ENCODE peak calls at places on chromosomes 12 and 14, in six cellular contexts. J is CD4-positive, alpha-beta T cell; F is GM12865; L is epithelial cell of proximal tubule; G is RWPE1; I is NB4. M is an unnamed sample.

GRCh38 chr14:51398898-51399297 is 158.9 kb downstream of the TMX1 start:
- DNase-seq in G (peak), I (no peak), F (no peak), L (peak), J (no peak), M (no peak)

GRCh38 chr12:56948881-56949280 is 8.5 kb downstream of the RDH16 start:
- DNase-seq in L (no peak), I (no peak), J (no peak), G (no peak), F (no peak), M (no peak)

GRCh38 chr14:104680806-104681688 is 8.4 kb upstream of the INF2 start:
- DNase-seq in L (no peak), J (no peak), F (peak), I (peak), G (peak), M (peak)

GRCh38 chr12:71865166-71865713 is 25.7 kb downstream of the TBC1D15 start:
- DNase-seq in I (peak), F (no peak), G (peak), L (peak), J (no peak), M (no peak)

GRCh38 chr14:61927015-61927414 is 164.8 kb downstream of the SNAPC1 start:
- DNase-seq in I (no peak), J (no peak), F (no peak), L (peak), G (peak), M (no peak)

GRCh38 chr14:42965512-42965911 is 1358.8 kb downstream of the LRFN5 start:
- DNase-seq in F (no peak), J (no peak), G (no peak), I (no peak), L (no peak), M (no peak)

GRCh38 chr12:1488908-1489381 is 105.4 kb downstream of the FBXL14 start:
- DNase-seq in I (peak), L (no peak), F (no peak), G (no peak), J (no peak), M (no peak)

GRCh38 chr12:106954462-106955376 is 988 bp upstream of the TMEM263 start:
- DNase-seq in J (peak), F (no peak), G (no peak), I (peak), L (no peak), M (no peak)

GRCh38 chr12:98227162-98227561 is 288.2 kb upstream of the TMPO start:
- DNase-seq in L (no peak), F (peak), I (peak), J (no peak), G (no peak), M (no peak)

GRCh38 chr12:54565658-54566552 is 16.5 kb downstream of the PDE1B start:
- DNase-seq in I (no peak), J (no peak), F (no peak), L (no peak), G (no peak), M (no peak)

GRCh38 chr14:69332782-69333395 is 65.2 kb downstream of the ERH start:
- DNase-seq in F (no peak), J (no peak), I (no peak), G (no peak), L (no peak), M (no peak)

GRCh38 chr12:123041042-123041531 is 60.6 kb downstream of the ARL6IP4 start:
- DNase-seq in I (peak), L (no peak), G (no peak), J (no peak), F (no peak), M (no peak)

GRCh38 chr14:53151523-53151866 is 1.6 kb downstream of the DDHD1 start:
- DNase-seq in J (no peak), F (no peak), I (no peak), L (no peak), G (no peak), M (no peak)

GRCh38 chr14:104927901-104928300 is 3.2 kb downstream of the PLD4 start:
- DNase-seq in I (no peak), G (no peak), J (no peak), F (no peak), L (no peak), M (no peak)

GRCh38 chr12:88716240-88716639 is 136.0 kb upstream of the KITLG start:
- DNase-seq in F (no peak), I (no peak), L (no peak), J (no peak), G (no peak), M (no peak)

GRCh38 chr12:9198012-9198411 is 10.2 kb downstream of the PZP start:
- DNase-seq in J (no peak), F (no peak), L (no peak), G (no peak), I (peak), M (no peak)

GRCh38 chr12:26918321-26919215 is 19.2 kb downstream of the INTS13 start:
- DNase-seq in L (no peak), F (no peak), I (no peak), G (no peak), J (no peak), M (no peak)
- TF ChIP-seq CTCF in L (peak), F (no peak), I (no peak), G (no peak), J (no peak), M (no peak)

DNA sequence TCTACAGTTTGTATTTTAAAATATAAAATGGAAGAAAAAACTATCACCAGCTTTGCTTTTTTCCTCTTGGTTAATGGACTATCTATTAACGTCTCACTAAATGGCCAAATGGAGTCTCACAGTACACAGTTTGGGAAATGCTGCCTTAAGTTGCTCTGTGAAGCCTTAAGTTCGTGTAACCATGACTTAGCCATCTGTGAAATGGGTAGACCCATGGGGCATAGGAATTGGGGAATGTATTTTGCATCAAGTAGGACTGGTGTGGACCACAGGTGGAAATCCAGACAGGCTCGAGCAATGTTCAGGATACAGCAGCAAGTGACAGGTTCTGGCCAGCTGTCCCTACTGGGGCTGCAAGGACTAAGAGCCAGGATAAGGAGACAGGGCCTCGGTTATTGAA is 4.8 kb downstream of the P2RX7 start:
- DNase-seq in L (no peak), I (no peak), J (no peak), F (no peak), G (no peak), M (no peak)
- TF ChIP-seq CTCF in L (no peak), I (no peak), J (no peak), F (no peak), G (no peak), M (no peak)

GRCh38 chr14:21455592-21455911 is 371 bp downstream of the CHD8 start:
- DNase-seq in F (no peak), G (no peak), I (no peak), J (no peak), L (no peak), M (no peak)

GRCh38 chr14:21454843-21455550 is 926 bp downstream of the CHD8 start:
- DNase-seq in F (peak), I (peak), L (no peak), J (no peak), G (peak), M (no peak)

DNA sequence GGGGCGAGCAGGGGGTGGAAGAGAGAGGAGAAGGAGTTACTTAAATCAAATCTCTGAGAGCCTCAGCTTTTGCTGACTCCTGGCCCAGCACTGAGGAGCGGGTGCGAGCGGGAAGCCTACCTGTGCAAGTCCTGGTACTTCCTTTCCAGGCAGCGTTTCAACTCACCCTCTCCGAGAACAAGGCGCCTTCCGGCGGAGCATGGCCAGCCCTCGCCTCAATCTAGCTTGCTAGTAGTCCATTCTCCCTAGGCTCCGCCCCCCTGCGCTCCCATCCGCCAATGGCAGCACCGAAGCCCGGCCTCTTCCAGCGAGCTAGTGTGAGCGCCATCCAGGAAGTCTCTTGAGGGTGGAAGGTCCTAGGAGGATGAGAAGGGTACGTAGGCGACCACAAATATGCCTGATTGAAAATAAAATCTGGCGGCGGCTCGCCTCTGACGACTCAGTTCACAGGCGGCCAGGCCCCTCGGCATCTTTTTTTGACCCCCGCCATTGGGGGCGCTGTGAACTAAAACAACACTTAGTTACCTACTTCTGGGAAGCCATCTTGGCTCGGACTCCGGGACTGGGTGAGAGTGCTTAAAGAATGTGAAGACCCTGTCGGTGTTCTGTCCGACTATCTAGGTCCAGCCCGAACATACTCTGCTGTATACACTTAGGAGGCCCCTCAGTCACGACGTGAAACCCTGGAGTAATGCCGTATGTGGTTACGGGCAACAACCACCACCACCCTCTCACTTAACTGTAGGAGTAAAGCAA is at the start of gene CHD8:
- DNase-seq in J (peak), I (peak), G (peak), L (peak), F (peak), M (peak)
- TF ChIP-seq CTCF in J (peak), I (peak), G (peak), L (peak), F (peak), M (no peak)

GRCh38 chr12:25366159-25366558 is 115.4 kb upstream of the KRAS start:
- DNase-seq in I (no peak), L (no peak), J (no peak), F (no peak), G (no peak), M (no peak)

GRCh38 chr12:25364529-25365339 is 114.0 kb upstream of the KRAS start:
- DNase-seq in I (no peak), J (no peak), F (peak), L (no peak), G (no peak), M (no peak)

GRCh38 chr12:25372002-25372401 is 121.3 kb upstream of the KRAS start:
- DNase-seq in L (no peak), G (no peak), J (no peak), F (no peak), I (no peak), M (no peak)

GRCh38 chr12:25365340-25365730 is 114.6 kb upstream of the KRAS start:
- DNase-seq in G (no peak), J (no peak), I (no peak), F (no peak), L (no peak), M (no peak)

GRCh38 chr12:25368542-25368941 is 117.8 kb upstream of the KRAS start:
- DNase-seq in F (no peak), G (no peak), J (no peak), I (no peak), L (no peak), M (no peak)
- TF ChIP-seq CTCF in F (no peak), G (no peak), J (no peak), I (no peak), L (no peak), M (no peak)

GRCh38 chr12:128976120-128976519 is 122.8 kb downstream of the GLT1D1 start:
- DNase-seq in G (no peak), I (peak), L (no peak), J (no peak), F (peak), M (no peak)
- TF ChIP-seq CTCF in G (no peak), I (peak), L (no peak), J (no peak), F (peak), M (no peak)

DNA sequence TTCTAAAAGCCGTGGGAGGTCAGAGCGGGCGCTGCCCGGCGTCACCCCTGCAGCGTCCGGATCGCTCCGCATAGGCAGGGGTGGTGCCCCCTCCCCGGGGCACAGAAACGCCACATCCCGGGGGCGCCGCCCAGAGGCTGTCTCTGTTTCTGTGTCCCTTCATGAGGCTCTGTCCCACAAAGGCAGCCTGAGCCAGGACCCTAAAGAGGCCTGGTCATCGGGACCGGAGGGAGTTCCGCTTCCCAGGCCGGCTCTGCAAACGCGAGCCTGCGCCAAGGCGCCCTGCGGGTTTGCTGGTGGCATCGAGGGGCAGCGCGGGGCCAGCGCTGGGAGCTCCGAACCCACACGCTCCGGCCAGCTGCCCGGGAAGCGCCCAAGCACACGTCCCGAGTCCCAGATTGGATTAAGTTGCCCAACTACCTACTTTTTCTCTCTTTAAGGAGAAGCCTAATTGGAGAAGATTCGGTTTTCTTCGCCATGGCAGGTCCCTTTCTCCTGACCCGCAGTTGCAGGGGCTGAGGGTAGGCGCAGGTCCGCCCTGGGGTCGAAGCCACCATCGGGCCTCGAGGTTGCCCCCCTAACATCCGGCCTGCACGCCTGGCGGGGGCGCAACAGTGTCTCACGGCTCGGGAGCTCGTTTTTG is 421.7 kb downstream of the VRK1 start:
- DNase-seq in I (peak), J (peak), L (no peak), F (no peak), G (no peak), M (no peak)
- TF ChIP-seq CTCF in I (no peak), J (no peak), L (peak), F (no peak), G (no peak), M (no peak)

DNA sequence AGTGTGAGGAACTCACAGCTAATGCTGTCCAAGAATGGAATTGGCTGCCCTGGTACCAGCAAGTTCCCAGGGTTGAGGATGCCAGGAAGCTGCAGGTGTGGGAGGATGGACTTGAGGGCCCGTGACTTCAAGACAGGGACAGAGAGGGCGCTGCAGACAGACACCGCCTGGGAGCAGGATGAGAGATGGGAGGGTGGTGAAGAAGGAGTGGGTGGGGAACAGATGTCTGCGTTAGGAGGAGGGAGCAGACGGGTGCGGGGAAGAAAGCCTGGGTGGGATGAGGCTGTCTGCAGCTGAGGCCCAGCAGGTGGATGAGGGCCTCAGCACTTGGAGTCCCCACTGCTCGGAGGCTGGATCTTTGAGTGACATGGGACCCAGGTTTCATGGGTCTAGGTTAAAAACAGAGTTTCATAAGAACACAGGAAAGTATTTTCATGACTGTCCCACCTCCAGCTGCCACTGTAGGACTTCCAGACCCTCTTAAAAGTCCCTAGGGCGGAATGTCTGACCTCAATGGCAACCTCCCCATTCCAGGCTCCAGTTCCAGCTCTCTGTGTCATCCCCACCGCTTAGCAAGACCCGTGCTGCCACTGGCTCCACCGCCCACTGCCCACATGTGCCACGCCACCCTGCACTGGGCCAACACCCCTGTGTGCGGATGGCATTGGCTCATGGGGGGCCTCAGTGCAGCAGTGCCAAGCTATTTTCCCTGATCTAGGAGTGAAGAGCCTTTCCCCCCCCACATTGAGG is 70.3 kb upstream of the SCN8A start:
- DNase-seq in L (no peak), G (no peak), F (no peak), I (no peak), J (no peak), M (no peak)
- TF ChIP-seq CTCF in L (no peak), G (no peak), F (no peak), I (no peak), J (no peak), M (no peak)

GRCh38 chr12:62794218-62794583 is 140.7 kb downstream of the PPM1H start:
- DNase-seq in G (no peak), F (no peak), J (no peak), L (no peak), I (no peak), M (no peak)
- TF ChIP-seq CTCF in G (peak), F (no peak), J (peak), L (no peak), I (no peak), M (no peak)

M was measured in omental fat pad.